ENCODE peak calls at places on chromosomes 7 and 10, in five cellular contexts. J is psoas muscle, P is brain microvascular endothelial cell, M is left colon, R is DMS153. S is an unnamed sample.

GRCh38 chr10:43026039-43026973 is 50.6 kb upstream of the RET start:
- DNase-seq in M (no peak), R (peak), P (no peak), J (no peak), S (no peak)

GRCh38 chr10:74888947-74889661 is 62.7 kb downstream of the KAT6B start:
- DNase-seq in P (no peak), M (no peak), J (no peak), R (no peak), S (no peak)

GRCh38 chr7:64893401-64893800 is 9.7 kb upstream of the ZNF273 start:
- DNase-seq in R (no peak), P (no peak), J (no peak), M (no peak), S (no peak)

GRCh38 chr7:114759347-114760062 is 162.4 kb upstream of the MDFIC start:
- DNase-seq in P (no peak), R (peak), M (no peak), J (no peak), S (no peak)

GRCh38 chr7:44177570-44178131 is 11.6 kb downstream of the GCK start:
- DNase-seq in R (no peak), M (no peak), P (peak), J (no peak), S (no peak)

GRCh38 chr7:116432517-116432916 is 67.0 kb upstream of the CAV2 start:
- DNase-seq in P (no peak), M (no peak), J (no peak), R (no peak), S (no peak)

GRCh38 chr7:35865287-35865686 is 64.4 kb downstream of the SEPTIN7 start:
- DNase-seq in J (no peak), P (no peak), R (no peak), M (no peak), S (no peak)

GRCh38 chr7:132116369-132116768 is 459.9 kb downstream of the PLXNA4 start:
- DNase-seq in P (no peak), M (no peak), J (no peak), R (no peak), S (peak)

GRCh38 chr7:29882481-29882880 is 76.2 kb downstream of the WIPF3 start:
- DNase-seq in P (no peak), M (no peak), R (no peak), J (no peak), S (no peak)

GRCh38 chr7:12550956-12551355 is 19.6 kb upstream of the SCIN start:
- DNase-seq in P (peak), R (no peak), J (no peak), M (no peak), S (no peak)

GRCh38 chr7:82444220-82445049 is 858 bp upstream of the CACNA2D1 start:
- DNase-seq in M (peak), P (no peak), R (peak), J (no peak), S (peak)

GRCh38 chr7:130886438-130887135 is 152.6 kb upstream of the KLF14 start:
- DNase-seq in R (no peak), M (peak), P (no peak), J (peak), S (no peak)

GRCh38 chr10:10007972-10008371 is 1009.7 kb upstream of the CELF2 start:
- DNase-seq in R (no peak), P (no peak), J (no peak), M (no peak), S (no peak)

GRCh38 chr7:21766218-21766617 is 179.5 kb downstream of the CDCA7L start:
- DNase-seq in P (no peak), J (no peak), R (no peak), M (no peak), S (no peak)

GRCh38 chr7:1239455-1240295 is 7.0 kb downstream of the UNCX start:
- DNase-seq in M (no peak), P (no peak), J (no peak), R (no peak), S (no peak)

GRCh38 chr10:22643696-22644621 is 70.4 kb downstream of the PIP4K2A start:
- DNase-seq in P (no peak), M (no peak), J (no peak), R (no peak), S (no peak)

GRCh38 chr10:43045246-43045621 is 31.6 kb upstream of the RET start:
- DNase-seq in R (no peak), M (no peak), J (no peak), P (no peak), S (no peak)

GRCh38 chr7:137304624-137305235 is 38.8 kb downstream of the PTN start:
- DNase-seq in M (no peak), P (no peak), J (no peak), R (no peak), S (no peak)

GRCh38 chr10:110547139-110547761 is 20.2 kb upstream of the SMC3 start:
- DNase-seq in M (no peak), R (peak), P (no peak), J (no peak), S (peak)

S was measured in A549.